ENCODE peak calls at places on chromosomes 6 and 20, in ten cellular contexts. U, V, A, W, R, J, Y, E, G and T are unnamed samples. For H3K9me3, the result is how much of the 10 kb centered on the place peaks cover.

GRCh38 chr20:51712501-51713212 is 55.5 kb downstream of the ATP9A start:
- DNase-seq in U (no peak), V (peak), A (no peak), W (peak), R (peak), J (peak), Y (no peak), E (no peak), G (no peak), T (no peak)

GRCh38 chr6:160733045-160733646 is 31.1 kb downstream of the PLG start:
- DNase-seq in U (no peak), V (peak), A (peak), W (peak), R (peak), J (peak), Y (no peak), E (peak), G (peak), T (no peak)

GRCh38 chr6:90997076-90997475 is 410.2 kb upstream of the MAP3K7 start:
- DNase-seq in U (no peak), V (no peak), A (no peak), W (no peak), R (no peak), J (no peak), Y (no peak), E (no peak), G (no peak), T (no peak)

GRCh38 chr6:133187657-133188453 is 53.3 kb upstream of the EYA4 start:
- DNase-seq in U (no peak), V (no peak), A (no peak), W (no peak), R (peak), J (no peak), Y (no peak), E (no peak), G (no peak), T (no peak)

GRCh38 chr6:121651420-121651819 is 216.0 kb downstream of the GJA1 start:
- DNase-seq in U (no peak), V (no peak), A (no peak), W (no peak), R (peak), J (no peak), Y (no peak), E (no peak), G (no peak), T (no peak)

GRCh38 chr20:50320910-50321796 is 130.5 kb downstream of the CEBPB start:
- DNase-seq in U (peak), V (peak), A (peak), W (peak), R (peak), J (peak), Y (peak), E (peak), G (peak), T (no peak)

GRCh38 chr6:18154507-18155272 is at the start of gene TPMT:
- DNase-seq in U (no peak), V (no peak), A (no peak), W (peak), R (no peak), J (peak), Y (no peak), E (no peak), G (peak), T (peak)

GRCh38 chr20:7879883-7880282 is 60.4 kb downstream of the HAO1 start:
- DNase-seq in U (no peak), V (no peak), A (no peak), W (no peak), R (peak), J (no peak), Y (no peak), E (no peak), G (no peak), T (no peak)

GRCh38 chr6:20875369-20875963 is 341.2 kb downstream of the CDKAL1 start:
- DNase-seq in U (no peak), V (peak), A (no peak), W (no peak), R (peak), J (no peak), Y (no peak), E (no peak), G (no peak), T (no peak)

GRCh38 chr20:2521369-2522305 is 12.9 kb upstream of the ZNF343 start:
- DNase-seq in U (no peak), V (peak), A (peak), W (peak), R (peak), J (no peak), Y (no peak), E (peak), G (no peak), T (peak)

GRCh38 chr6:6721606-6722005 is 133.1 kb downstream of the LY86 start:
- DNase-seq in U (no peak), V (peak), A (no peak), W (no peak), R (no peak), J (no peak), Y (no peak), E (no peak), G (no peak), T (no peak)

GRCh38 chr20:33826270-33826897 is 15.2 kb downstream of the CHMP4B start:
- DNase-seq in U (no peak), V (peak), A (no peak), W (no peak), R (no peak), J (no peak), Y (no peak), E (no peak), G (peak), T (no peak)

DNA sequence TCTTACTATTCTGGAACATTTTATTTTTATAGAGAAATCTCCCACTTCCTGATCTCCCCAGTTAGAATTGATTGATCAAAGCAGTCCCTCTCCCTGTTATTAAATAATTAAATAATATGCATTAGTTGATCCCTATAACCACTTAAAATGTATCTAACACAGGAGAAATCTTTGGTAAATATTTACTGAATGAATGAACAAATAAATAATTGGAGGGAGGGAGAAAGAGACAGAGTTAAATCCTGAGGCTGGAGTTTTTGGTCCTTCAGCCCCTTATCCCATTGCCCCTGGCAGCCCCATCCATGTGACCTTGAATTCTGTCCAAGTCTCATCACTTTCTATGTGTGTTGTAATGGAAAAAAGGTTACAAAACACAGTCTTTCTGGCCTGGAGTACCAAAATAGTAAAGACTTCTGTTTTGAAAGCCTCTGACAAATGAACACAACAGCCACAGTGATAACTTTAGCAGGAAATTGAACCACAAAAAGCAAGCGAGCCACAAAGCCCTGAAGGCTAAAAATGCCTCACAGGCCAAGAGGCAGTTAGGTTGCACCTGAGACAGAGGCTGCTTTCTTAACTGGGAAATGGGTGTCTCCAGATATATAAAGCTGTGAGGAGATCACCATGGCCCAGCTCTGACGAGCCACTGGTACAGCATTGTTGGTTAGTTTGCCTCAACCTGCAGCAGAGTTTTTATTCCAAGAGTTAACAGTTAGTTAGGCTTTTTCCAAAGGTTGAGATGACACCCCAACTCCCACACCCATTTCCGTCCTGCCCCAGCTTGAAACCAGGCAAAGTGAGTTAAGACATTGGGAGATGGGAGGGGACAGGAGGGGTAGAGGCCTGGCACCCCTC is 11.3 kb downstream of the NT5E start:
- DNase-seq in U (no peak), V (no peak), A (no peak), W (no peak), R (no peak), J (peak), Y (no peak), E (peak), G (no peak), T (peak)
- H3K9me3 ChIP-seq in U (under half), V (under half), A (under half), W (under half), R (under half), J (under half), Y (under half), E (under half), G (under half), T (under half)

GRCh38 chr6:128144320-128144719 is 243.5 kb upstream of the THEMIS start:
- DNase-seq in U (no peak), V (no peak), A (no peak), W (no peak), R (no peak), J (no peak), Y (no peak), E (no peak), G (no peak), T (no peak)
- TF ChIP-seq CTCF in U (no peak), V (no peak), A (no peak), W (no peak), R (no peak), J (no peak), Y (no peak), E (no peak), G (no peak), T (no peak)

GRCh38 chr20:56249244-56249955 is 868 bp downstream of the MC3R start:
- DNase-seq in U (no peak), V (peak), A (no peak), W (peak), R (no peak), J (no peak), Y (no peak), E (no peak), G (no peak), T (no peak)
- H3K9me3 ChIP-seq in U (under half), V (under half), A (under half), W (under half), R (under half), J (under half), Y (under half), E (under half), G (under half), T (under half)

DNA sequence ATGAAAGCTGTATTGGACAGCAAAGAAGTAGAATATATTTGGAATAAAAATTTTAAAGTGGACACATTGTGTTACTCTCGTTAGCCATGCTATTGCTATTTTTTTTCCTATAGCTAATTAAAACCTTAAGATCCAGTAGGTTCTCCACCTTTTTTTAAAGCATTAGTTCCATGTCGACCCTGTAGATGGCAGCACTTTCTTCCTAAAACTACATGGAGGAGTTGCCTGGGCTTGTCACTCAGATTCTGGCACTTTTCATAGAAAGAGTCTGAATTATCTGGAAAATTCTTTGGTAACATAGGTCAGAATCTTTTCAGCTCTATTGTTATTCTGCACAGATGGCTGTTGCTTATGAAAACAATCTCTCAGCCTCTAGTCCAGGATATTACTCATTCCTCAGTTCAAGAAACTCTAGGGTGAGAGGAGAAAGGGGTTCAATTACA is 42.0 kb upstream of the ESR1 start:
- DNase-seq in U (no peak), V (peak), A (peak), W (peak), R (peak), J (peak), Y (peak), E (peak), G (peak), T (no peak)
- TF ChIP-seq CTCF in U (peak), V (peak), A (peak), W (peak), R (peak), J (peak), Y (peak), E (peak), G (peak), T (peak)

DNA sequence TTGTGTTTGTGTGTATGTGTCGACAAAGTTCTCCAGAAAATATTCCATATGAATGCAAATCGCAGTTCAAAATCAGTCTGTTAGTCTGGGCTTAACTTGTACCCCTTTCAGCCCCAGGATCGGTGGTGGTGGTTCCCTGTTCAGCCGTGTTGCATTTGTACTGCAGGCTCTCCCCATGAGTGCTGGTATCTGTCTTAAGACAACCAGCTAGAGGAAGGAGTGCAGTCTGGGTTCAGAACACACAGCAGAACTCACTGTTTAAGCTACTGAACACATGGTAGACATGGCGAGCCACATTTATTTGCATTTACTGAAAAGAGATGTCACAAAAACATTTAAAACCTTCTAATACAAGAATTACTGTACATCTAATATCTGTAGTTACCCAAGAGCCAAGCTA is 192.1 kb downstream of the ARID1B start:
- DNase-seq in U (no peak), V (no peak), A (no peak), W (no peak), R (no peak), J (no peak), Y (no peak), E (no peak), G (no peak), T (no peak)
- H3K9me3 ChIP-seq in U (under half), V (under half), A (under half), W (under half), R (under half), J (under half), Y (under half), E (under half), G (under half), T (under half)

GRCh38 chr20:57773059-57773815 is 63.4 kb upstream of the PMEPA1 start:
- DNase-seq in U (no peak), V (no peak), A (no peak), W (no peak), R (no peak), J (no peak), Y (no peak), E (no peak), G (no peak), T (no peak)
- TF ChIP-seq CTCF in U (no peak), V (no peak), A (no peak), W (no peak), R (no peak), J (no peak), Y (no peak), E (no peak), G (no peak), T (no peak)

DNA sequence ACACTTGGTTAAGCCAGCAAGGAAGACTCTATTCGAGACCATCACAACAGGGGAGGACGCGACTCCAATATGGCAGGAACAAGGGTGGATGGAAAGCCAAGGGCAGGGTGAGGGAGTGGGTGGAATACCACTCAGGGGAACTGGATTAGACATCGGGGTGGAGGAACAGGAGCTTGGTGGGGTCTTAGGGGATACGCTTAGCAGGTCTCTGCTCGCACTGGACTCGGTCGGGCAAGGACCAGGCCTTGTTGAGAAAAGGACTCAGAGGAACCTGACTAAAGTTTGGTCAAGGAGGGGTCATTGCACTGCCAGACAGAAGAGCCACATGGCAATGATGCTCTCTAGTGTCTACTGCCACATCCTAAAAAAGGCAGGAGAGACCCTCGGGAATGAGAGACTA is 10.5 kb downstream of the DUSP22 start:
- DNase-seq in U (no peak), V (no peak), A (no peak), W (no peak), R (no peak), J (no peak), Y (no peak), E (no peak), G (no peak), T (no peak)
- H3K9me3 ChIP-seq in U (under half), V (under half), A (under half), W (under half), R (under half), J (under half), Y (under half), E (under half), G (under half), T (under half)

DNA sequence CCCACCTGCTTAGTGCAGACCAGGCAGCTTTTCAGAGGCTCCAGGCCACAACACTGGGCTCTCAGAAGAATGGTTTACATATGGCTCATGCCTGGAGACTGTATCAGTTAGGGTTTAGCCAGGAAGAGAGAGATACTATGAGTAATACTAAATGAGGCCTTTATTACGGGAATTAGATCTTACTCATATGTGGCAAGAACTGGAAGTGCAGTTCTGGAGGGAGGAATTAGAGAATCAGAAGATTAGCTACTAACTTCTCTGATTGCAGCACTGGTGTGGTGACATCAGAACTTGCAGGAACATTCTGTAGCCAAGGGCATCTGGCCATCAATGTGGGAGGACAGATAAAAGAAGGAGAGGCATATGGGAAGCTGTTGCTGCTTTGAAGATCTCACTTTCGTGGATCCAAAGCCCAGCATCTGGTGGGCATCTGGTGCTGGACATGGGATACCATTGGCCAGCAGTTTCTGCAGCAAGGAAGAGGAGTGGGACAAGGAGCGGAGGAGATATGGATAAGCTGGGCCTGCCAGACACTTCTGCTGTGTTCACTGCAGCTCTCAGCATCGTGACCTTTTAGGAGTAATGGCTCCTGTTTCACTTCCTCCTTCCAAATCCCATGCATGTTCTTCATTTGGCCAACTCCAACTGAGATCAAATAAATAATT is 248.5 kb downstream of the BTBD3 start:
- DNase-seq in U (no peak), V (no peak), A (no peak), W (no peak), R (peak), J (peak), Y (no peak), E (peak), G (peak), T (no peak)
- TF ChIP-seq CTCF in U (no peak), V (no peak), A (no peak), W (no peak), R (peak), J (no peak), Y (no peak), E (no peak), G (no peak), T (no peak)